ENCODE peak calls at places on chromosomes 12 and 14, in eight cellular contexts. L is Panc1, W is aorta, D is foreskin keratinocyte, S is heart right ventricle, R is GM23338, O is right lobe of liver, H is psoas muscle. N is an unnamed sample.
A peak's percentile ranks its signal among the peaks of the same experiment; 100 is the strongest.

GRCh38 chr14:89436274-89436656 is 19.2 kb upstream of the FOXN3 start:
- ATAC-seq in O (no peak), L (no peak), D (no peak), W (no peak), H (no peak), S (no peak), R (no peak), N (no peak)

GRCh38 chr12:64752833-64753238 is 6.4 kb downstream of the GNS start:
- ATAC-seq in L (no peak), S (peak; percentile 85), H (no peak), O (peak; percentile 82), W (peak; percentile 47), D (no peak), R (no peak), N (peak; percentile 73)

GRCh38 chr14:72644758-72645489 is 249.0 kb downstream of the DPF3 start:
- ATAC-seq in R (no peak), D (no peak), S (no peak), W (no peak), H (peak; percentile 60), L (no peak), O (no peak), N (no peak)

GRCh38 chr12:80513211-80513610 is 69.2 kb downstream of the PTPRQ start:
- ATAC-seq in D (no peak), R (peak; percentile 47), W (no peak), S (no peak), O (peak; percentile 34), H (no peak), L (no peak), N (no peak)

GRCh38 chr12:67661311-67662011 is 12.9 kb downstream of the DYRK2 start:
- ATAC-seq in O (no peak), D (peak; percentile 47), W (no peak), S (no peak), R (no peak), L (no peak), H (peak; percentile 62), N (no peak)

GRCh38 chr14:65073605-65074201 is 28.6 kb downstream of the MAX start:
- ATAC-seq in O (no peak), D (no peak), H (peak; percentile 73), L (no peak), R (no peak), W (no peak), S (peak; percentile 16), N (no peak)

GRCh38 chr12:46260153-46260912 is 8.5 kb downstream of the SLC38A1 start:
- ATAC-seq in H (peak; percentile 51), W (no peak), L (no peak), S (no peak), O (no peak), R (peak; percentile 62), D (peak; percentile 28), N (peak; percentile 35)

GRCh38 chr14:67881225-67881624 is 61.6 kb downstream of the RAD51B start:
- ATAC-seq in H (no peak), S (no peak), W (no peak), R (no peak), L (no peak), O (peak; percentile 22), D (no peak), N (no peak)

GRCh38 chr12:12800406-12801180 is 12.6 kb upstream of the DDX47 start:
- ATAC-seq in O (no peak), H (no peak), W (no peak), D (no peak), R (no peak), S (no peak), L (no peak), N (no peak)

GRCh38 chr12:52369220-52369619 is 1.9 kb upstream of the KRT85 start:
- ATAC-seq in H (no peak), D (no peak), W (no peak), O (no peak), S (no peak), L (no peak), R (no peak), N (no peak)

GRCh38 chr12:52367876-52368275 is 595 bp upstream of the KRT85 start:
- ATAC-seq in W (no peak), D (no peak), S (no peak), H (no peak), O (no peak), R (no peak), L (no peak), N (no peak)

GRCh38 chr12:52366738-52367485 is at the start of gene KRT85:
- ATAC-seq in D (no peak), W (no peak), L (no peak), S (no peak), O (no peak), H (no peak), R (peak; percentile 24), N (no peak)

GRCh38 chr12:52369809-52370208 is 2.5 kb upstream of the KRT85 start:
- ATAC-seq in D (no peak), L (no peak), R (no peak), O (no peak), S (no peak), H (no peak), W (no peak), N (no peak)

DNA sequence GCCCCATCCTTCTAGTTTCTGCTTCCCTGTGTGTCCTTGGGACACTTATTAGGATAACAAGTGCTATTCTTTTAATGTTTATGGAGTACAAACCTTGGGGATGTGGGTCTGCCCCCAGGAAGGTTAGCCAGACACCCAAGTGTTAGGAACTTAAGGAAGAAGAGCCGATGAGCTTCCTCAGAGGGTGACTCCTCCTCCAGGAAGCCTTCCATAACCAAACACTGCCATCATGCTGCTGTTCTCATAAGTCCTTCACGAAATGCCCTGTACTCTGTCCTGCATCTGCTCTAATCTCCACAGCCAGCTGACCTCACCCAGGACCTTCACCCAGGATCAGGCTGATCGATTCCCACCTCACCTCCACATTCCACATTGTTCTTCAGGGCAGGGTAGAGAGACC is 1.2 kb upstream of the KRT85 start:
- ATAC-seq in W (no peak), S (no peak), H (no peak), D (no peak), O (no peak), L (no peak), R (no peak), N (no peak)
- H3K27me3 ChIP-seq in W (no peaks in the 10 kb centered on the region), S (no peaks in the 10 kb centered on the region), H (no peaks in the 10 kb centered on the region), D (peaks cover 5% of the 10 kb centered on the region), O (no peaks in the 10 kb centered on the region), L (no peaks in the 10 kb centered on the region), R (no peaks in the 10 kb centered on the region), N (no peaks in the 10 kb centered on the region)

GRCh38 chr14:54790092-54790491 is 112.5 kb downstream of the GCH1 start:
- ATAC-seq in D (no peak), W (no peak), O (no peak), S (no peak), H (no peak), R (no peak), L (no peak), N (no peak)
- H3K27me3 ChIP-seq in D (no peaks in the 10 kb centered on the region), W (no peaks in the 10 kb centered on the region), O (no peaks in the 10 kb centered on the region), S (no peaks in the 10 kb centered on the region), H (no peaks in the 10 kb centered on the region), R (no peaks in the 10 kb centered on the region), L (no peaks in the 10 kb centered on the region), N (no peaks in the 10 kb centered on the region)

GRCh38 chr12:51911788-51912711 is 4.7 kb downstream of the ACVRL1 start:
- ATAC-seq in L (no peak), R (peak; percentile 8), S (peak; percentile 77), W (peak; percentile 31), H (peak; percentile 22), D (peak; percentile 13), O (peak; percentile 55), N (peak; percentile 65)

GRCh38 chr12:51908876-51909592 is 1.7 kb downstream of the ACVRL1 start:
- ATAC-seq in R (no peak), H (no peak), D (no peak), W (no peak), S (no peak), L (no peak), O (no peak), N (no peak)

GRCh38 chr12:51911307-51911706 is 4.0 kb downstream of the ACVRL1 start:
- ATAC-seq in L (no peak), W (no peak), S (no peak), R (no peak), H (no peak), D (no peak), O (no peak), N (no peak)

GRCh38 chr12:51910691-51911090 is 3.4 kb downstream of the ACVRL1 start:
- ATAC-seq in H (no peak), W (no peak), S (no peak), O (peak; percentile 26), L (no peak), D (no peak), R (no peak), N (no peak)

GRCh38 chr12:51910168-51910567 is 2.9 kb downstream of the ACVRL1 start:
- ATAC-seq in O (no peak), S (no peak), W (no peak), H (no peak), R (no peak), D (no peak), L (no peak), N (no peak)
- H3K27me3 ChIP-seq in O (no peaks in the 10 kb centered on the region), S (no peaks in the 10 kb centered on the region), W (no peaks in the 10 kb centered on the region), H (peaks cover 9% of the 10 kb centered on the region), R (peaks cover 56% of the 10 kb centered on the region), D (peaks cover 70% of the 10 kb centered on the region), L (no peaks in the 10 kb centered on the region), N (peaks cover 81% of the 10 kb centered on the region)

DNA sequence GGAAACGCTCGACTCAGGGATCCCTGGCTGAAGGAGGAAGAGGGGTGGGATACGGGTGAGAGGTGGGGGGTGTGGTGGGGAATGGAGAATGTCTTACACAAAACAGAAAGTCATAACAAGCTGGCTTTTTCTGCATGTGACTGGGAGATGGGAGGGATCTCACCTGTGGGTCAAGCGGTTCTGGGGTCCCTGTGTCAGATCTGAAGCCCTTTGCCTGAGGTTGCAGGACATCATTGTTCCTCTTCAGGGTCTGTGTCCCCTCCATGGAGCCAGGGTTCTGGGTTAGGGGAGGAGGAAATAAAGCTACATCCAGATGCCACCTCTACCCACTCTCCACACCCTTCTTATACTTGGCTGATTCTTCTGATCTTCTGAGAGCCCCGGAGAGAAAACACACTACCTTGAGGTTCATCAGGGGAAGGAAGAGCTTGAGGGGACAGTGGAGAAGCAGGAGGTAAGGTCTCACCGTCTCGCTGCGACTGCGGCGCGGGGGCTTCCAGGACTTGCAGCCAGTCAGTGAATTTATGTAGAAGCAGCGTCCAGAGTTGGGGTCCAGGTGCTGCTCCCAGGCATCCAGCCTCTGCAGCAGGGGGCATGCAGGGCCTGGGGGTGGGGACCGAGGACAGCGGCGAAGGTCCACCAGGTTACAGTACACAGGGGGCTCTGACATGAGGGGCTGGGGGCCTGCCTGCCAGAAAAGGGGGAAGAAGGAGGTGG is 2.5 kb downstream of the ARHGAP9 start:
- ATAC-seq in L (no peak), D (no peak), O (no peak), W (no peak), S (no peak), H (no peak), R (no peak), N (no peak)
- H3K27me3 ChIP-seq in L (peaks cover 2% of the 10 kb centered on the region), D (peaks cover 91% of the 10 kb centered on the region), O (peaks cover 14% of the 10 kb centered on the region), W (no peaks in the 10 kb centered on the region), S (peaks cover 9% of the 10 kb centered on the region), H (peaks cover 18% of the 10 kb centered on the region), R (peaks cover 53% of the 10 kb centered on the region), N (peaks cover 98% of the 10 kb centered on the region)

DNA sequence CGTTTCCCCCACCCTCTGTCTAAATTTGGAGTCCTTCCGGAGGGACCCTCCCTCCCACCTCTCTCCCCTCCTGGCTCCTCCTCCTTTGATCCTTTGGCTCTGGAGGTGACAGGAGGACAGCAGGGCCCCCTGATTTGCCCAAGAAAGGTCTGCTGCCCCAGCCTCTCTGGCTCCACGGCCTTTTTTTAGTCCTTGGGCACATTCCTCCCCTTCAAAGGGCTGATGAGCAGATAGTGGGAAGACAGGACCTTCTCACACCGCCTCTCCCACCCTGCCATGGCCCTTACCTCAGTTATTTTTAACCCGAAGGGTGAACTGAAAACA is 196 bp upstream of the MYH6 start:
- ATAC-seq in H (no peak), O (no peak), D (no peak), L (no peak), R (no peak), S (no peak), W (no peak), N (no peak)
- H3K27me3 ChIP-seq in H (no peaks in the 10 kb centered on the region), O (no peaks in the 10 kb centered on the region), D (peaks cover 18% of the 10 kb centered on the region), L (no peaks in the 10 kb centered on the region), R (no peaks in the 10 kb centered on the region), S (no peaks in the 10 kb centered on the region), W (no peaks in the 10 kb centered on the region), N (peaks cover 48% of the 10 kb centered on the region)